ENCODE peak calls at places on chromosomes 13 and 19, in four cellular contexts. O is neuronal stem cell, V is psoas muscle, S is PC-3. R is an unnamed sample.

GRCh38 chr19:1066748-1067340 is at the start of gene ARHGAP45:
- DNase-seq in O (no peak), V (peak; percentile 69), S (peak; percentile 48), R (peak; percentile 75)

GRCh38 chr19:18972851-18973250 is 31.8 kb upstream of the HOMER3 start:
- DNase-seq in O (no peak), V (no peak), S (no peak), R (no peak)

GRCh38 chr13:109730832-109731335 is 55.5 kb downstream of the IRS2 start:
- DNase-seq in O (no peak), V (no peak), S (no peak), R (no peak)

GRCh38 chr13:44801990-44802389 is 187.3 kb downstream of the NUFIP1 start:
- DNase-seq in O (no peak), V (no peak), S (peak; percentile 76), R (no peak)

GRCh38 chr19:3056454-3057016 is 5.8 kb downstream of the TLE5 start:
- DNase-seq in O (no peak), V (no peak), S (no peak), R (no peak)

GRCh38 chr13:50812242-50812641 is 31.2 kb downstream of the DLEU7 start:
- DNase-seq in O (no peak), V (no peak), S (no peak), R (no peak)

GRCh38 chr13:95235944-95236343 is 65.3 kb downstream of the ABCC4 start:
- DNase-seq in O (no peak), V (no peak), S (no peak), R (no peak)

GRCh38 chr19:16417660-16418596 is 53.8 kb downstream of the EPS15L1 start:
- DNase-seq in O (peak; percentile 37), V (peak; percentile 83), S (peak; percentile 70), R (peak; percentile 81)

GRCh38 chr19:38070573-38070972 is 153.4 kb downstream of the DPF1 start:
- DNase-seq in O (no peak), V (no peak), S (peak; percentile 70), R (no peak)

GRCh38 chr13:22618002-22618401 is 562.8 kb upstream of the SGCG start:
- DNase-seq in O (no peak), V (no peak), S (no peak), R (no peak)

GRCh38 chr13:108948269-108948671 is 318.9 kb downstream of the MYO16 start:
- DNase-seq in O (no peak), V (no peak), S (peak; percentile 67), R (no peak)

GRCh38 chr19:38654478-38655079 is 7.1 kb downstream of the ACTN4 start:
- DNase-seq in O (no peak), V (no peak), S (no peak), R (no peak)

GRCh38 chr13:108313382-108313781 is 43.9 kb downstream of the TNFSF13B start:
- DNase-seq in O (no peak), V (no peak), S (no peak), R (no peak)

GRCh38 chr13:110835721-110836599 is 78.9 kb downstream of the ANKRD10 start:
- DNase-seq in O (no peak), V (no peak), S (no peak), R (no peak)

GRCh38 chr13:71672527-71672926 is 194.5 kb downstream of the DACH1 start:
- DNase-seq in O (no peak), V (no peak), S (peak; percentile 3), R (no peak)

GRCh38 chr19:15469513-15470297 is 5.4 kb upstream of the RASAL3 start:
- DNase-seq in O (no peak), V (peak; percentile 58), S (no peak), R (no peak)

GRCh38 chr13:113803409-113804016 is 44.5 kb downstream of the TMEM255B start:
- DNase-seq in O (no peak), V (peak; percentile 44), S (no peak), R (no peak)

GRCh38 chr19:33953023-33953422 is 156.4 kb downstream of the KCTD15 start:
- DNase-seq in O (no peak), V (no peak), S (no peak), R (no peak)

GRCh38 chr19:49560358-49560900 is 19.9 kb downstream of the NOSIP start:
- DNase-seq in O (no peak), V (peak; percentile 78), S (no peak), R (no peak)

GRCh38 chr13:95020298-95020987 is 280.8 kb downstream of the ABCC4 start:
- DNase-seq in O (no peak), V (no peak), S (peak; percentile 86), R (no peak)

GRCh38 chr19:16462757-16463250 is 9.0 kb downstream of the EPS15L1 start:
- DNase-seq in O (no peak), V (peak; percentile 89), S (peak; percentile 86), R (no peak)

GRCh38 chr19:43820098-43820860 is 6.8 kb upstream of the ZNF283 start:
- DNase-seq in O (no peak), V (peak; percentile 51), S (no peak), R (peak; percentile 60)

GRCh38 chr13:35210234-35210633 is 266.3 kb downstream of the MAB21L1 start:
- DNase-seq in O (no peak), V (no peak), S (peak; percentile 11), R (no peak)

GRCh38 chr13:57629821-57630235 is 1.7 kb upstream of the PCDH17 start:
- DNase-seq in O (peak; percentile 97), V (peak; percentile 82), S (peak; percentile 23), R (peak; percentile 73)

GRCh38 chr19:53982056-53982455 is 9.4 kb upstream of the CACNG6 start:
- DNase-seq in O (no peak), V (no peak), S (peak; percentile 23), R (no peak)
- H3K4me3 ChIP-seq in O (peak overlapping the region; percentile 57), V (peak overlapping the region; percentile 62), S (peak overlapping the region; percentile 62), R (peak overlapping the region; percentile 39)

GRCh38 chr19:12272386-12272785 is 22.3 kb downstream of the ZNF44 start:
- DNase-seq in O (no peak), V (no peak), S (no peak), R (no peak)
- H3K9me3 ChIP-seq in O (peaks cover 27% of the 10 kb centered on the region), V (peaks cover 92% of the 10 kb centered on the region), S (peaks cover 61% of the 10 kb centered on the region), R (peaks cover 93% of the 10 kb centered on the region)

GRCh38 chr19:57321746-57322145 is 1.5 kb downstream of the ZNF543 start:
- DNase-seq in O (no peak), V (no peak), S (no peak), R (no peak)

GRCh38 chr19:57317503-57317902 is 2.8 kb upstream of the ZNF543 start:
- DNase-seq in O (no peak), V (peak; percentile 71), S (no peak), R (no peak)

GRCh38 chr19:57320180-57321084 is at the start of gene ZNF543:
- DNase-seq in O (peak; percentile 94), V (peak; percentile 98), S (peak; percentile 98), R (peak; percentile 97)

GRCh38 chr19:57319869-57320179 is 448 bp upstream of the ZNF543 start:
- DNase-seq in O (no peak), V (no peak), S (no peak), R (no peak)

GRCh38 chr19:57321164-57321563 is 892 bp downstream of the ZNF543 start:
- DNase-seq in O (no peak), V (no peak), S (no peak), R (no peak)
- H3K27ac ChIP-seq in O (no peak overlapping the region), V (peak overlapping the region; percentile 92), S (no peak overlapping the region), R (peak overlapping the region; percentile 87)

DNA sequence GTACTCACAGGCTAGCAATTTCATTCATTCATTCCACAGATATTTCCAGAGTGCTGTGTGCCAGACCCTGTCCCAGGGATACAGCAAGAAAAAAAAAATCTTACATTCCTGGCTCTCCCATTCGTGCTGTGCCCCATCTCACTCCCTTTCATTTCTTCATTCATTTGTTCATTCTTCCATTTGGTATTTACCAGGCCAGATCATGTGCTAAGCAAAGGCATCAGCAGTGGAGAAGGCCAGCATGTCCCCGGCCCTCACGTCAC is 2.3 kb downstream of the MAP3K10 start:
- DNase-seq in O (no peak), V (no peak), S (no peak), R (no peak)
- H3K4me3 ChIP-seq in O (no peak overlapping the region), V (peak overlapping the region; percentile 11), S (no peak overlapping the region), R (no peak overlapping the region)

GRCh38 chr19:22118132-22118531 is 65.8 kb downstream of the ZNF257 start:
- DNase-seq in O (no peak), V (no peak), S (no peak), R (no peak)

GRCh38 chr19:22116760-22117159 is 64.5 kb downstream of the ZNF257 start:
- DNase-seq in O (no peak), V (no peak), S (no peak), R (no peak)
- H3K9me3 ChIP-seq in O (peaks cover 17% of the 10 kb centered on the region), V (no peaks in the 10 kb centered on the region), S (peaks cover 39% of the 10 kb centered on the region), R (peaks cover 14% of the 10 kb centered on the region)

GRCh38 chr13:100068532-100068931 is 20.4 kb upstream of the PCCA start:
- DNase-seq in O (no peak), V (no peak), S (no peak), R (no peak)
- H3K27ac ChIP-seq in O (no peak overlapping the region), V (no peak overlapping the region), S (no peak overlapping the region), R (no peak overlapping the region)

GRCh38 chr19:5128251-5128931 is 159.5 kb downstream of the KDM4B start:
- DNase-seq in O (no peak), V (peak; percentile 78), S (no peak), R (no peak)
- H3K4me3 ChIP-seq in O (no peak overlapping the region), V (no peak overlapping the region), S (no peak overlapping the region), R (no peak overlapping the region)

GRCh38 chr19:22606954-22607652 is 27.0 kb upstream of the ZNF492 start:
- DNase-seq in O (no peak), V (no peak), S (no peak), R (no peak)
- H3K9me3 ChIP-seq in O (peaks cover 79% of the 10 kb centered on the region), V (no peaks in the 10 kb centered on the region), S (peaks cover 7% of the 10 kb centered on the region), R (no peaks in the 10 kb centered on the region)

R was measured in lower lobe of right lung.